ENCODE peak calls at places on chromosome 1, in nine cellular contexts. I is SK-N-SH, A is small intestine, N is right lobe of liver, B is left lung, Q is GM23248, U is tibial artery, J is kidney epithelial cell, T is GM23338. S is an unnamed sample.

GRCh38 chr1:93595266-93595665 is 86.4 kb downstream of the BCAR3 start:
- DNase-seq in I (no peak), A (no peak), N (no peak), B (no peak), Q (peak), U (no peak), J (no peak), T (no peak), S (peak)

GRCh38 chr1:19262728-19263127 is 11.1 kb downstream of the MRTO4 start:
- DNase-seq in I (no peak), A (no peak), N (no peak), B (no peak), Q (no peak), U (no peak), J (no peak), T (no peak), S (no peak)

GRCh38 chr1:245997471-245998258 is 509.4 kb downstream of the SMYD3 start:
- DNase-seq in I (no peak), A (no peak), N (no peak), B (no peak), Q (peak), U (no peak), J (no peak), T (no peak), S (peak)

GRCh38 chr1:89363196-89363595 is 663 bp upstream of the GBP6 start:
- DNase-seq in I (no peak), A (no peak), N (no peak), B (no peak), Q (peak), U (no peak), J (no peak), T (no peak), S (no peak)

GRCh38 chr1:240765732-240766363 is 153.9 kb upstream of the GREM2 start:
- DNase-seq in I (no peak), A (no peak), N (no peak), B (no peak), Q (peak), U (no peak), J (peak), T (peak), S (peak)

GRCh38 chr1:172239894-172240293 is 180.6 kb upstream of the C1orf105 start:
- DNase-seq in I (no peak), A (peak), N (no peak), B (no peak), Q (no peak), U (no peak), J (no peak), T (no peak), S (no peak)

GRCh38 chr1:208709981-208710380 is 465.8 kb upstream of the PLXNA2 start:
- DNase-seq in I (no peak), A (no peak), N (no peak), B (no peak), Q (no peak), U (no peak), J (no peak), T (no peak), S (no peak)

GRCh38 chr1:203455706-203456105 is 19.9 kb upstream of the PRELP start:
- DNase-seq in I (no peak), A (no peak), N (no peak), B (no peak), Q (no peak), U (peak), J (no peak), T (no peak), S (no peak)

GRCh38 chr1:159071970-159072582 is 4.5 kb downstream of the AIM2 start:
- DNase-seq in I (peak), A (peak), N (no peak), B (no peak), Q (peak), U (no peak), J (peak), T (peak), S (peak)

GRCh38 chr1:49171941-49172593 is 395.4 kb upstream of the BEND5 start:
- DNase-seq in I (no peak), A (no peak), N (no peak), B (no peak), Q (no peak), U (no peak), J (no peak), T (no peak), S (no peak)

GRCh38 chr1:21579788-21580187 is 70.6 kb downstream of the ALPL start:
- DNase-seq in I (no peak), A (no peak), N (no peak), B (no peak), Q (no peak), U (no peak), J (peak), T (no peak), S (no peak)

GRCh38 chr1:147717051-147717705 is 43.2 kb downstream of the GJA5 start:
- DNase-seq in I (no peak), A (peak), N (no peak), B (no peak), Q (no peak), U (no peak), J (peak), T (no peak), S (no peak)

GRCh38 chr1:223319373-223319772 is 44.6 kb downstream of the SUSD4 start:
- DNase-seq in I (no peak), A (no peak), N (no peak), B (no peak), Q (no peak), U (no peak), J (no peak), T (no peak), S (no peak)

GRCh38 chr1:21293537-21294265 is 3.4 kb upstream of the ECE1 start:
- DNase-seq in I (no peak), A (no peak), N (no peak), B (no peak), Q (no peak), U (no peak), J (no peak), T (no peak), S (no peak)

GRCh38 chr1:160954158-160955104 is at the start of gene ITLN2:
- DNase-seq in I (peak), A (peak), N (no peak), B (no peak), Q (peak), U (no peak), J (no peak), T (peak), S (peak)

GRCh38 chr1:119859647-119860046 is 36.7 kb downstream of the ADAM30 start:
- DNase-seq in I (no peak), A (peak), N (no peak), B (no peak), Q (peak), U (no peak), J (peak), T (no peak), S (peak)

GRCh38 chr1:236151739-236152424 is 9.5 kb downstream of the GPR137B start:
- DNase-seq in I (no peak), A (no peak), N (no peak), B (no peak), Q (no peak), U (no peak), J (no peak), T (no peak), S (no peak)

GRCh38 chr1:22789356-22789994 is 78.8 kb downstream of the EPHB2 start:
- DNase-seq in I (no peak), A (no peak), N (no peak), B (no peak), Q (peak), U (no peak), J (peak), T (no peak), S (peak)

GRCh38 chr1:29052951-29053350 is 70.8 kb downstream of the TMEM200B start:
- DNase-seq in I (no peak), A (no peak), N (no peak), B (no peak), Q (no peak), U (no peak), J (no peak), T (no peak), S (no peak)

GRCh38 chr1:48526045-48526714 is 54.2 kb upstream of the SPATA6 start:
- DNase-seq in I (peak), A (peak), N (no peak), B (no peak), Q (peak), U (no peak), J (no peak), T (no peak), S (peak)

GRCh38 chr1:64956733-64957441 is 9.5 kb downstream of the JAK1 start:
- DNase-seq in I (no peak), A (peak), N (no peak), B (no peak), Q (no peak), U (no peak), J (no peak), T (no peak), S (no peak)

GRCh38 chr1:67614511-67614934 is 70.5 kb upstream of the GADD45A start:
- DNase-seq in I (no peak), A (no peak), N (no peak), B (no peak), Q (peak), U (no peak), J (no peak), T (no peak), S (no peak)

DNA sequence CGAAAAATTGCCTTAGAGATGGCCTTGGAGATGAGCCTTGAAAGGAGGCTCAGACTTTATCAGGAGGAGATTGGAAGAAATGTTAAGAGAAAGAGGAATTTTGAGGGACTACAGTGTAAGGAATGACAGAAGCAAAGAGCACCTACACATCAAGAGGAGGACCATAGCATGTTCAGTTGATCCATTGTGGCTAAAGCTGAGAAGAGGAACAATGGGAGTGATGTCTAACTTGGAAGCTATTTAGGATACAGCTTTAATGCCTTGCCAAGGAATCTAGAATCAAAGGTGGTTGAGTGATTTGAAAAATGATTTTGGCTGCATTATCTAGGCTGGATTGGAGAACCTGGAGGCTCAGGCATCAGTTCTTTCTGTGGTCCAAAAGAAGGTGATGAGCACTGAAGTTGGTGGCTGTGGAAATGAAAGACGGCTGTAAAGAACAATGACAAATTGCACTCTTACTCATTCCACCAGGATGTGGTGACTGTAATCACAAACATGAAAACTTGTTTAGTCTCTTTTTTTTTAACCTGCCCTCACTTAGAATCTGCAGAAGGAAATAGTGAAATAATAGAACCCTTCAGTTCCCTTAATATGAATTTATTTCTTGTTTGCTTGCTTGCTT is 11.3 kb downstream of the FAM20B start:
- DNase-seq in I (no peak), A (no peak), N (no peak), B (no peak), Q (peak), U (no peak), J (no peak), T (no peak), S (peak)
- H3K4me3 ChIP-seq in I (no peak), A (no peak), N (no peak), B (no peak), Q (peak), U (no peak), J (no peak), T (no peak), S (no peak)

GRCh38 chr1:16151985-16152384 is 3.9 kb downstream of the EPHA2 start:
- DNase-seq in I (no peak), A (no peak), N (no peak), B (no peak), Q (no peak), U (no peak), J (no peak), T (no peak), S (no peak)

GRCh38 chr1:16150508-16150907 is 5.4 kb downstream of the EPHA2 start:
- DNase-seq in I (no peak), A (no peak), N (no peak), B (no peak), Q (no peak), U (no peak), J (no peak), T (no peak), S (no peak)

GRCh38 chr1:16152521-16153087 is 3.3 kb downstream of the EPHA2 start:
- DNase-seq in I (no peak), A (no peak), N (no peak), B (no peak), Q (no peak), U (no peak), J (no peak), T (peak), S (no peak)

GRCh38 chr1:16149702-16150488 is 6.0 kb downstream of the EPHA2 start:
- DNase-seq in I (no peak), A (no peak), N (no peak), B (no peak), Q (no peak), U (no peak), J (no peak), T (no peak), S (no peak)

DNA sequence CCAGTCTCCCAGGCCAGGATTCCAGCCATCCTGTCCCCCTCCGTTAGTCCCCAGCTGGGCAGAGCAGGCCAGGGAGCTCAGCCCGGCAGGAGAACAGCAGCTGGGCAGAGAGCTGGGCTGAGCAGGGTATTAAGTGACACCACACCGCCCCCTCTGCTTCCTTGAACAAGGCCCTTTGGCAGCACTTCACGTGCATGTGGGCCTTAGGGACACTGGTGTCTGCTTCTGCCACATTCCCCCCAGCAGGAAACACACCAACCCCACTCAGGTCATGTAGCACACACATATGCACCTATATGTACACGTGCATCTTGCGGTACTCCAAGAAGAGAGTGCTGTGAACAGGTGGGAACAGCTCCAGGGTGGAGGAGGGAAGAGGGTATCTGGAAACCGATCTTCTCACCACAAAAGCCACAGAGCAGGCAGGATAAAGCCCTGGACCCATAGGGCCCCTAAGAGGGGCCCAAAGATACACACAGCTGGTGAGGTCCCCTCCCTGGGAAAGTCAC is 4.6 kb downstream of the EPHA2 start:
- DNase-seq in I (peak), A (no peak), N (no peak), B (no peak), Q (peak), U (no peak), J (no peak), T (no peak), S (no peak)
- H3K4me3 ChIP-seq in I (peak), A (no peak), N (no peak), B (no peak), Q (no peak), U (no peak), J (peak), T (no peak), S (no peak)

GRCh38 chr1:44848456-44849181 is 5.6 kb upstream of the PTCH2 start:
- DNase-seq in I (no peak), A (no peak), N (no peak), B (no peak), Q (no peak), U (no peak), J (no peak), T (no peak), S (no peak)

GRCh38 chr1:44839561-44839960 is 3.5 kb downstream of the PTCH2 start:
- DNase-seq in I (no peak), A (no peak), N (no peak), B (no peak), Q (no peak), U (no peak), J (no peak), T (no peak), S (no peak)

GRCh38 chr1:44847786-44848185 is 4.7 kb upstream of the PTCH2 start:
- DNase-seq in I (no peak), A (no peak), N (no peak), B (no peak), Q (no peak), U (no peak), J (no peak), T (no peak), S (no peak)

GRCh38 chr1:44842415-44842762 is 664 bp downstream of the PTCH2 start:
- DNase-seq in I (no peak), A (no peak), N (no peak), B (no peak), Q (no peak), U (no peak), J (no peak), T (no peak), S (no peak)

GRCh38 chr1:44842763-44843655 is at the start of gene PTCH2:
- DNase-seq in I (peak), A (no peak), N (no peak), B (peak), Q (peak), U (peak), J (no peak), T (peak), S (peak)
- H3K4me3 ChIP-seq in I (peak), A (peak), N (peak), B (peak), Q (peak), U (peak), J (peak), T (peak), S (peak)

DNA sequence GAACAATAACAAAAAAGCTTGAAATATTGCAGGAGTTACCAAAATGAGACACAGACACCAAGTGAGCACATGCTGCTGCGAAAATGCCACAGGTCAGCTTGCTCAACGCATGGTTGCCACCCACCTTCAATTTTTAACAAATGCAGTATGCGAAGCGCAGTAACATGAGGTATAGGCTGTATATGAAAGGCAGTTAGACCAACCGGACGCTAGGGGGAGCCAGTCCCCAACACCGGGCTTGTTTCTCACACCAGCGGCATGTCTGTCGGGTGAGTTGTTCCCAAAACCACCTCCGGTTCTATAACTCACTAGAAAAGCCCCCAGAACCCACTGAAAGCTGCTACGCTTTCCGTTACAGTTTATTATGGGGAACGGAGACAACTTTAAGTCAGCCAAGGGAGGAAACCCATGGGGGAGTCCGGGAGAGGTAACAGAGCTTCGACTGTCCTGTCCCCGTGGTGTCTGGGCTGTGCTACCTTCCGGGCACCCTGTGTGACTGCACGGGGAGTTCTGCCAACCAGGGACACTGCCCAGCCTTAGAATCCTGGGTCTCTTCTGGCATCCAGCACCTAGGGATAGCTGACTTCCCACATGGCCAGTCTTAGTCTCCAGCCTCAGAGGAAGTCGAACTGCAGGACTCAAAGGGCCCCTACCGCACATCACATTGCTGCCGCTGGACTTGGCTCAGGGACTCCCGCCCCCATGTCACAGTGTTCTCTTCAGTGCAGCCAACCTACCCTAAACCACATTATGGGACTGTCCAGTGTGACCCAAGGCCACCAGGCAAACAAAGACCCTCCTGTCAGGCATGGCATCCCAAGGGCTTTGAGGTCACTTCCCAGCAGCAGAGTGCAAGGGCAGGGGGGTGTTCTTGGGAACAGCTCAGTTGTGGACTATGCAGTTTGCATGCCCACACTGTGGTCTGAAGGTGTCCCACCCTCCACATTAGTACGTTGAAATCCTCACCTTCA is 14.0 kb downstream of the RNF187 start:
- DNase-seq in I (peak), A (peak), N (peak), B (peak), Q (peak), U (peak), J (peak), T (peak), S (peak)
- H3K4me3 ChIP-seq in I (peak), A (no peak), N (no peak), B (peak), Q (peak), U (peak), J (no peak), T (peak), S (peak)

GRCh38 chr1:70945676-70946075 is 101.9 kb downstream of the PTGER3 start:
- DNase-seq in I (no peak), A (no peak), N (no peak), B (no peak), Q (no peak), U (no peak), J (no peak), T (no peak), S (no peak)

GRCh38 chr1:70947864-70948263 is 99.8 kb downstream of the PTGER3 start:
- DNase-seq in I (no peak), A (no peak), N (no peak), B (no peak), Q (no peak), U (no peak), J (no peak), T (no peak), S (no peak)

GRCh38 chr1:70948618-70949017 is 99.0 kb downstream of the PTGER3 start:
- DNase-seq in I (no peak), A (no peak), N (no peak), B (no peak), Q (no peak), U (no peak), J (no peak), T (no peak), S (no peak)

GRCh38 chr1:70941563-70941962 is 106.1 kb downstream of the PTGER3 start:
- DNase-seq in I (no peak), A (no peak), N (no peak), B (no peak), Q (peak), U (no peak), J (no peak), T (no peak), S (peak)

GRCh38 chr1:70945266-70945665 is 102.3 kb downstream of the PTGER3 start:
- DNase-seq in I (no peak), A (no peak), N (no peak), B (no peak), Q (no peak), U (no peak), J (no peak), T (no peak), S (peak)
- H3K4me3 ChIP-seq in I (no peak), A (no peak), N (no peak), B (no peak), Q (no peak), U (no peak), J (no peak), T (no peak), S (no peak)

GRCh38 chr1:213249395-213249794 is 198.4 kb downstream of the RPS6KC1 start:
- DNase-seq in I (no peak), A (no peak), N (no peak), B (no peak), Q (no peak), U (no peak), J (no peak), T (no peak), S (no peak)
- H3K4me3 ChIP-seq in I (no peak), A (no peak), N (no peak), B (no peak), Q (no peak), U (no peak), J (no peak), T (no peak), S (no peak)

S was measured in fibroblast of the aortic adventitia.